ENCODE peak calls at places on chromosomes 7 and 10, in nine cellular contexts. E is endothelial cell of umbilical vein, F is fibroblast of lung, I is HCT116, H is H9, Q is neural progenitor cell, U is IMR-90, K is OCI-LY7, V is Karpas-422. B is an unnamed sample.

GRCh38 chr10:76202777-76203176 is 771.4 kb downstream of the LRMDA start:
- DNase-seq in E (no peak), F (peak; percentile 79), I (no peak), H (no peak), Q (no peak), U (peak; percentile 60), K (no peak), V (no peak), B (no peak)

GRCh38 chr7:77409005-77409738 is 7.0 kb downstream of the GSAP start:
- DNase-seq in E (peak; percentile 49), F (peak; percentile 55), I (no peak), H (no peak), Q (no peak), U (peak; percentile 56), K (no peak), V (no peak), B (no peak)

GRCh38 chr7:31883761-31884164 is 186.4 kb downstream of the PDE1C start:
- DNase-seq in E (peak; percentile 25), F (peak; percentile 83), I (no peak), H (no peak), Q (no peak), U (peak; percentile 64), K (no peak), V (no peak), B (no peak)

GRCh38 chr10:28169525-28169924 is 133.3 kb downstream of the MPP7 start:
- DNase-seq in E (no peak), F (no peak), I (no peak), H (no peak), Q (no peak), U (no peak), K (no peak), V (no peak), B (no peak)

GRCh38 chr7:70588151-70588550 is 543.8 kb upstream of the GALNT17 start:
- DNase-seq in E (no peak), F (no peak), I (no peak), H (no peak), Q (no peak), U (no peak), K (no peak), V (no peak), B (no peak)

GRCh38 chr7:102925962-102926825 is 13.4 kb downstream of the LRRC17 start:
- DNase-seq in E (peak; percentile 50), F (peak; percentile 71), I (no peak), H (no peak), Q (no peak), U (peak; percentile 39), K (no peak), V (no peak), B (no peak)

GRCh38 chr10:26706936-26707335 is 9.4 kb downstream of the PDSS1 start:
- DNase-seq in E (no peak), F (no peak), I (no peak), H (no peak), Q (no peak), U (no peak), K (no peak), V (no peak), B (no peak)

GRCh38 chr10:91652364-91652763 is 19.5 kb upstream of the PPP1R3C start:
- DNase-seq in E (no peak), F (peak; percentile 100), I (peak; percentile 86), H (no peak), Q (peak; percentile 4), U (peak; percentile 95), K (no peak), V (no peak), B (peak; percentile 61)

DNA sequence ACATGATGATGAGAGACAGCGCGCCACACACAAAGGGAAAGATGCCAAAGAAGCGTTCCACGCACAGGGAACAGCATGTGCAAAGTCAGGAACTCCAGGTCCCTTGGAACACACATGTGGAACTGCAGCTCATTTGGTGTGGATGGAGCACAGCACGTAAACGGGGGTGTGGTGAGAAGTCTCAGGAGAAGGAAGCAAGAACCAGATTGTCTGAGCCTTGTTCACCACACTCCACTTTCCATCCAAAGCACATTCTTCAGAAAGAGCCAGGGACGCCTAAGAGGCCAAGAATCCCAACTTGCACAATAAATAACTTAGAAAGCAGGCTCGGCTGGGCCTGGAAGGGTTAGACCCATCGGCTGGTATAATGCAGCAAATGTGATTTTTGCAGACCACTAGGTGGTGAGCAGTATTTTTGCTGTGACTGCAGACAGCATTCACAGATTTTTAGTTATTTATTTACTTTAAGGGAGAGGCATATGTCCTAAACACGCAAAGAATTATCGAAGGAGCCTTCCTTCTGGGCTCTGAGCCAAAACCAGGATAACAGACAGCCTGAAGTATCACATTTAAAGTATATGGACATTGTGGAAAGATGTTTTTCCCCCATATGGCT is 27.9 kb upstream of the ASCC1 start:
- DNase-seq in E (peak; percentile 48), F (peak; percentile 79), I (no peak), H (no peak), Q (no peak), U (peak; percentile 90), K (no peak), V (no peak), B (peak; percentile 84)
- H2AFZ ChIP-seq in E (peak overlapping the region; percentile 66), F (no peak overlapping the region), I (no peak overlapping the region), H (no peak overlapping the region), Q (no peak overlapping the region), U (peak overlapping the region; percentile 82), K (peak overlapping the region; percentile 36), V (peak overlapping the region; percentile 65), B (no peak overlapping the region)

GRCh38 chr7:108455524-108455832 is 758 bp downstream of the NRCAM start:
- DNase-seq in E (no peak), F (no peak), I (no peak), H (no peak), Q (no peak), U (no peak), K (no peak), V (no peak), B (peak; percentile 40)

GRCh38 chr7:108454674-108455523 is 1.3 kb downstream of the NRCAM start:
- DNase-seq in E (peak; percentile 57), F (peak; percentile 54), I (no peak), H (peak; percentile 60), Q (peak; percentile 70), U (no peak), K (no peak), V (peak; percentile 36), B (peak; percentile 41)

GRCh38 chr7:108457871-108458270 is 1.6 kb upstream of the NRCAM start:
- DNase-seq in E (no peak), F (no peak), I (no peak), H (no peak), Q (no peak), U (no peak), K (no peak), V (no peak), B (no peak)

GRCh38 chr7:108455833-108456677 is at the start of gene NRCAM:
- DNase-seq in E (peak; percentile 84), F (peak; percentile 68), I (no peak), H (peak; percentile 94), Q (peak; percentile 95), U (no peak), K (no peak), V (no peak), B (peak; percentile 88)

DNA sequence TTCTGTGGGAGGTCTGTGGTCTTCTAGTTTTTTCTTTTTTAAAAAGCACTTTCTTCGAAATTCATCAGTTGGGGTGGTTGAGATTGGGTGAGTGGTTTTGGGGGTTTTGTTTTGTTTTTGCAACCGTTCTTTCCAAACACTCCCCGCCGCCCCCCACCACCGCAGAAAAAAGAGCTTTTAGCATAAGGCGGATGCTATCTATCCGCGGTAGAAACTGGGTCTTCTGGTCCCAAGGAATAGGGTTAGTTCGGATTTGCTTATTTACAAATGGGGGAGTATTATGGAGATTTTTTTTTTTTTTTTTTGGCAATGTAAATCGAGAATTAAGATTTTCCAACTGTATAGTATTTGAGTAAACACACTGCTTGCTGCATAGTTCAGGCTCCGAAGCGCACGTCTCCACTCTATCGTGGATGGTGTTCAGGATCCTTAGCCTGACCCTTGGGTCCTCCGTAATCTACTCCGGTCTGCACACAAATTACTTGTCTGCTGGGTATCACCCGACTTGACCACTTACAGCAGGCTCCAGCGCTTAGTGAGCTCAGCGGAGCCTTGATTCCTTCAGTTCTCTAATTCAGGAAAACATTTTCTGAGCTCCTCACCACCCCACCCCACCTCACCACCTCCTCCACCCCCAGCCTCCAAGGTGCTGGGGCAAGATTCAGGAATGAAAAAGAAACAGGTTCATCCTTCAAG is 757 bp upstream of the NRCAM start:
- DNase-seq in E (no peak), F (no peak), I (no peak), H (no peak), Q (peak; percentile 33), U (no peak), K (no peak), V (no peak), B (no peak)
- H2AFZ ChIP-seq in E (peak overlapping the region; percentile 45), F (no peak overlapping the region), I (no peak overlapping the region), H (peak overlapping the region; percentile 54), Q (no peak overlapping the region), U (no peak overlapping the region), K (no peak overlapping the region), V (no peak overlapping the region), B (peak overlapping the region; percentile 57)

GRCh38 chr7:39732837-39733804 is 109.7 kb downstream of the RALA start:
- DNase-seq in E (peak; percentile 93), F (peak; percentile 95), I (peak; percentile 87), H (peak; percentile 97), Q (peak; percentile 96), U (peak; percentile 98), K (peak; percentile 94), V (peak; percentile 99), B (peak; percentile 97)

GRCh38 chr7:39734605-39735004 is 111.2 kb downstream of the RALA start:
- DNase-seq in E (no peak), F (no peak), I (no peak), H (no peak), Q (no peak), U (no peak), K (no peak), V (peak; percentile 52), B (no peak)

GRCh38 chr7:39735903-39736302 is 112.5 kb downstream of the RALA start:
- DNase-seq in E (no peak), F (peak; percentile 46), I (no peak), H (no peak), Q (no peak), U (peak; percentile 32), K (no peak), V (no peak), B (no peak)

GRCh38 chr7:39733881-39734571 is 110.7 kb downstream of the RALA start:
- DNase-seq in E (peak; percentile 57), F (peak; percentile 95), I (no peak), H (no peak), Q (peak; percentile 66), U (peak; percentile 93), K (peak; percentile 17), V (no peak), B (peak; percentile 64)
- H2AFZ ChIP-seq in E (peak overlapping the region; percentile 100), F (no peak overlapping the region), I (peak overlapping the region; percentile 41), H (no peak overlapping the region), Q (peak overlapping the region; percentile 98), U (peak overlapping the region; percentile 39), K (peak overlapping the region; percentile 73), V (peak overlapping the region; percentile 25), B (peak overlapping the region; percentile 75)

GRCh38 chr10:35716776-35717175 is 74.7 kb upstream of the FZD8 start:
- DNase-seq in E (no peak), F (no peak), I (no peak), H (no peak), Q (no peak), U (no peak), K (no peak), V (no peak), B (no peak)

GRCh38 chr10:35712486-35712885 is 70.4 kb upstream of the FZD8 start:
- DNase-seq in E (no peak), F (no peak), I (no peak), H (no peak), Q (no peak), U (no peak), K (no peak), V (no peak), B (no peak)

GRCh38 chr10:35707642-35708425 is 65.7 kb upstream of the FZD8 start:
- DNase-seq in E (no peak), F (no peak), I (no peak), H (no peak), Q (no peak), U (no peak), K (no peak), V (no peak), B (no peak)

GRCh38 chr10:35706959-35707358 is 64.9 kb upstream of the FZD8 start:
- DNase-seq in E (no peak), F (no peak), I (no peak), H (no peak), Q (no peak), U (no peak), K (no peak), V (no peak), B (no peak)

DNA sequence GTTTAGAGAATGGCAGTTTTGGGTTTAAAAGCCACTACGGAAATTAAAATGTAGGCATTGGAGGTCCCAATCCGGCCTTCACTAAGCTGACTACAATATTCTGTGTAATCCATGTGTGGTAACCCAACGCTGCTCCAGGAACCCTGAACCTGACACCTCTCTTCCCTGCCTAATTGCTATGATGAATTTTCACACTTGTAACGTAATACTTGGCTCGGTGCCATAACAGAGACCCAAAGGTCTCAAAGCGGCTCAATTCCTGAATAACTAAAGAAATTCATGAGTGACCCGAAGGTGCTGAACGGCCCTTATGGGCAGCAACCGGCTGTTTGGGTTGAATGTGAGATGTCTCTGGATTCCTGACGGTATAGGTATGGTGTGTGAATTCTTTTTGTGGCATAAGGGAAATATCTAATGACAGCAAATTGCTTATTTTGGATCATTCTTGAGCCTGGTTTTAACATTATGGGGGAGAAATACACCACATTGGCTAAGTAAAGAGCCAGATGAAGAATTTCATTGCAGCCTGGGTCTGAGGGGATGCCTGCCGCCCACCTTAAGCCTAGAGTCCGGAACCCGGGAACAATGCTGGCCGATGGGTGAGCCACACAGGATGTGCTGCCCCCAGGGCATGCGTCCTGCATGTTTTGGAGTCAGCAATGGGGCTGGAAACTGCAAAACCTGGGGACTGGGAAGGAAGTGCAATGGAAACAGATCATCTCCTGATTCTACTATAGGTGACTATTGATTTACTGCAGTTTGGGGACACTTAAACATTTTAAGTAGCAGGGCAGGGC is 69.7 kb upstream of the FZD8 start:
- DNase-seq in E (no peak), F (no peak), I (no peak), H (peak; percentile 45), Q (no peak), U (no peak), K (no peak), V (no peak), B (no peak)
- H2AFZ ChIP-seq in E (no peak overlapping the region), F (no peak overlapping the region), I (no peak overlapping the region), H (no peak overlapping the region), Q (no peak overlapping the region), U (no peak overlapping the region), K (no peak overlapping the region), V (no peak overlapping the region), B (no peak overlapping the region)